ENCODE peak calls at places on chromosomes 12 and 14, in five cellular contexts. One of them, this sample, is unnamed.

GRCh38 chr12:25558566-25558965 is 5.5 kb upstream of the LMNTD1 start:
- DNase-seq in A549: peak; percentile 4
- DNase-seq in GM12878: no peak
- DNase-seq in IMR-90: peak; percentile 51
- DNase-seq in HepG2: no peak
- DNase-seq in this sample: no peak

GRCh38 chr12:69108024-69108423 is 131.3 kb upstream of the CPSF6 start:
- DNase-seq in A549: peak; percentile 17
- DNase-seq in GM12878: no peak
- DNase-seq in IMR-90: no peak
- DNase-seq in HepG2: no peak
- DNase-seq in this sample: no peak

GRCh38 chr14:96674121-96674520 is 123.1 kb upstream of the VRK1 start:
- DNase-seq in A549: no peak
- DNase-seq in GM12878: no peak
- DNase-seq in IMR-90: no peak
- DNase-seq in HepG2: no peak
- DNase-seq in this sample: no peak

GRCh38 chr14:77151245-77151644 is 9.7 kb upstream of the ZDHHC22 start:
- DNase-seq in A549: peak; percentile 25
- DNase-seq in GM12878: no peak
- DNase-seq in IMR-90: no peak
- DNase-seq in HepG2: no peak
- DNase-seq in this sample: peak; percentile 66

GRCh38 chr12:17372508-17372907 is 717.5 kb downstream of the RERGL start:
- DNase-seq in A549: no peak
- DNase-seq in GM12878: no peak
- DNase-seq in IMR-90: no peak
- DNase-seq in HepG2: no peak
- DNase-seq in this sample: no peak

GRCh38 chr12:12984119-12984518 is 15.9 kb downstream of the HEBP1 start:
- DNase-seq in A549: no peak
- DNase-seq in GM12878: no peak
- DNase-seq in IMR-90: no peak
- DNase-seq in HepG2: no peak
- DNase-seq in this sample: no peak

GRCh38 chr12:110379642-110380041 is 23.9 kb downstream of the ANAPC7 start:
- DNase-seq in A549: no peak
- DNase-seq in GM12878: no peak
- DNase-seq in IMR-90: no peak
- DNase-seq in HepG2: no peak
- DNase-seq in this sample: no peak

GRCh38 chr12:93518725-93519124 is 51.4 kb downstream of the MRPL42 start:
- DNase-seq in A549: peak; percentile 19
- DNase-seq in GM12878: no peak
- DNase-seq in IMR-90: peak; percentile 83
- DNase-seq in HepG2: no peak
- DNase-seq in this sample: no peak

GRCh38 chr12:54039417-54040147 is 6.7 kb downstream of the HOXC5 start:
- DNase-seq in A549: no peak
- DNase-seq in GM12878: no peak
- DNase-seq in IMR-90: no peak
- DNase-seq in HepG2: no peak
- DNase-seq in this sample: no peak

GRCh38 chr12:105409881-105410471 is 79.5 kb downstream of the C12orf75 start:
- DNase-seq in A549: no peak
- DNase-seq in GM12878: no peak
- DNase-seq in IMR-90: no peak
- DNase-seq in HepG2: no peak
- DNase-seq in this sample: peak; percentile 34

GRCh38 chr14:21090194-21090939 is 8.1 kb downstream of the ZNF219 start:
- DNase-seq in A549: no peak
- DNase-seq in GM12878: no peak
- DNase-seq in IMR-90: no peak
- DNase-seq in HepG2: no peak
- DNase-seq in this sample: no peak

GRCh38 chr14:33986804-33987203 is 35.9 kb upstream of the EGLN3 start:
- DNase-seq in A549: peak; percentile 87
- DNase-seq in GM12878: no peak
- DNase-seq in IMR-90: peak; percentile 84
- DNase-seq in HepG2: no peak
- DNase-seq in this sample: no peak

GRCh38 chr14:92144708-92145107 is 22.9 kb downstream of the CPSF2 start:
- DNase-seq in A549: no peak
- DNase-seq in GM12878: no peak
- DNase-seq in IMR-90: peak; percentile 74
- DNase-seq in HepG2: no peak
- DNase-seq in this sample: no peak

GRCh38 chr12:52799498-52800211 is 3.7 kb upstream of the KRT3 start:
- DNase-seq in A549: no peak
- DNase-seq in GM12878: no peak
- DNase-seq in IMR-90: no peak
- DNase-seq in HepG2: no peak
- DNase-seq in this sample: no peak

GRCh38 chr12:32390572-32391219 is 8.7 kb upstream of the FGD4 start:
- DNase-seq in A549: peak; percentile 77
- DNase-seq in GM12878: no peak
- DNase-seq in IMR-90: no peak
- DNase-seq in HepG2: peak; percentile 53
- DNase-seq in this sample: no peak

GRCh38 chr12:108773798-108774788 is 42.8 kb upstream of the CORO1C start:
- DNase-seq in A549: peak; percentile 79
- DNase-seq in GM12878: no peak
- DNase-seq in IMR-90: peak; percentile 68
- DNase-seq in HepG2: peak; percentile 96
- DNase-seq in this sample: no peak

GRCh38 chr12:12443482-12443881 is 86.6 kb downstream of the BORCS5 start:
- DNase-seq in A549: no peak
- DNase-seq in GM12878: no peak
- DNase-seq in IMR-90: no peak
- DNase-seq in HepG2: no peak
- DNase-seq in this sample: no peak

GRCh38 chr12:111942557-111942956 is 70.4 kb downstream of the TMEM116 start:
- DNase-seq in A549: peak; percentile 67
- DNase-seq in GM12878: no peak
- DNase-seq in IMR-90: peak; percentile 94
- DNase-seq in HepG2: no peak
- DNase-seq in this sample: no peak

GRCh38 chr14:49314756-49315155 is 271.4 kb downstream of the RPS29 start:
- DNase-seq in A549: no peak
- DNase-seq in GM12878: no peak
- DNase-seq in IMR-90: no peak
- DNase-seq in HepG2: no peak
- DNase-seq in this sample: no peak

GRCh38 chr12:118459110-118459509 is 82.8 kb downstream of the SUDS3 start:
- DNase-seq in A549: no peak
- DNase-seq in GM12878: no peak
- DNase-seq in IMR-90: no peak
- DNase-seq in HepG2: no peak
- DNase-seq in this sample: no peak

GRCh38 chr12:52392465-52393007 is 7.1 kb upstream of the KRT84 start:
- DNase-seq in A549: no peak
- DNase-seq in GM12878: no peak
- DNase-seq in IMR-90: no peak
- DNase-seq in HepG2: no peak
- DNase-seq in this sample: no peak

GRCh38 chr14:103896578-103896977 is 31.7 kb upstream of the TDRD9 start:
- DNase-seq in A549: no peak
- DNase-seq in GM12878: no peak
- DNase-seq in IMR-90: peak; percentile 6
- DNase-seq in HepG2: no peak
- DNase-seq in this sample: no peak

GRCh38 chr14:93113678-93114067 is 2.1 kb downstream of the ITPK1 start:
- DNase-seq in A549: no peak
- DNase-seq in GM12878: no peak
- DNase-seq in IMR-90: no peak
- DNase-seq in HepG2: no peak
- DNase-seq in this sample: no peak

GRCh38 chr12:102119674-102120563 is at the start of the genes NUP37 and PARPBP:
- DNase-seq in A549: peak; percentile 93
- DNase-seq in GM12878: peak; percentile 68
- DNase-seq in IMR-90: peak; percentile 81
- DNase-seq in HepG2: peak; percentile 84
- DNase-seq in this sample: peak; percentile 93

GRCh38 chr12:111953455-111953854 is 59.5 kb downstream of the TMEM116 start:
- DNase-seq in A549: no peak
- DNase-seq in GM12878: no peak
- DNase-seq in IMR-90: peak; percentile 11
- DNase-seq in HepG2: peak; percentile 33
- DNase-seq in this sample: no peak

DNA sequence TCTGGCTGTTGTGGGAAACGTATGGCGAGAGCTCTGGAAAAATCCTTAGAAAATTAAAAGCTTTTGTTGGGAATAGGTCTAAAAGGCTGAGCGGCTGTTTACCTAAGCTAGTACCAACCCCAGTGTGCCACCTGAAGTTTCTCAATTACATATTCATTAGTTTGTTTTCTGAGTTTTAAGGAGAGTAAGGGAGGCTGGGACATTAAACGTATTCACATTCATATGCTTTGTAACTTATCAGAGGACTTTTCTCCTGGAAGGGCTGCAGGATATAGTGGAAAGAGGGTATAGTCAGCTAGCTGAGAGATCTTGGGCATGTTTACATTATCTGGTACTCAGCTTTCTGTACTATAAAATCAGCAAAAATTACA is 1.5 kb upstream of the PAWR start:
- DNase-seq in A549: no peak
- DNase-seq in GM12878: no peak
- DNase-seq in IMR-90: peak; percentile 4
- DNase-seq in HepG2: no peak
- DNase-seq in this sample: no peak
- TF ChIP-seq BHLHE40 in A549: no peak
- TF ChIP-seq BHLHE40 in GM12878: no peak
- TF ChIP-seq BHLHE40 in IMR-90: no peak
- TF ChIP-seq BHLHE40 in HepG2: no peak
- TF ChIP-seq BHLHE40 in this sample: no peak

DNA sequence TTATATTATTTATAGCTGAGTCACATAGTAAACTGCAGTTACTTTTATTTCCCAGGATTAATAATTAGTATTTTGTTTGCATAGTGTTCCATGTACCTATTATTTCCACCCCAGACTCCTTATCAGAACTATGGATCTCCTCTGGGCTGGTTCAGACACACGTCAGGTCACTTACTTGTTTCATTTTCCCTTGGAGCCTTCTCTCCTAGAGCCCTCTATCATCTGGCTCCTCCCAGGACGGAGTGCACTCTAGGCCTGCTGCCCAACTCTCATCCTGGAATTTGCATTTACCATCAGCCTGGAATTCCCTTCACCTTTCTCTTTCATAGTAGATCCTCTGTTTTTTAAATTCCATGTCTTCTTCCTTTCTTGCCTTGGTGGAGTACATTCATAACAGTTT is 28.5 kb upstream of the GALNT16 start:
- DNase-seq in A549: no peak
- DNase-seq in GM12878: no peak
- DNase-seq in IMR-90: no peak
- DNase-seq in HepG2: no peak
- DNase-seq in this sample: no peak
- TF ChIP-seq BHLHE40 in A549: no peak
- TF ChIP-seq BHLHE40 in GM12878: no peak
- TF ChIP-seq BHLHE40 in IMR-90: no peak
- TF ChIP-seq BHLHE40 in HepG2: no peak
- TF ChIP-seq BHLHE40 in this sample: no peak

GRCh38 chr14:26577711-26578110 is 20.1 kb downstream of the NOVA1 start:
- DNase-seq in A549: no peak
- DNase-seq in GM12878: no peak
- DNase-seq in IMR-90: no peak
- DNase-seq in HepG2: no peak
- DNase-seq in this sample: no peak
- TF ChIP-seq BHLHE40 in A549: no peak
- TF ChIP-seq BHLHE40 in GM12878: no peak
- TF ChIP-seq BHLHE40 in IMR-90: no peak
- TF ChIP-seq BHLHE40 in HepG2: no peak
- TF ChIP-seq BHLHE40 in this sample: no peak

GRCh38 chr14:26960049-26960688 is 362.3 kb upstream of the NOVA1 start:
- DNase-seq in A549: no peak
- DNase-seq in GM12878: no peak
- DNase-seq in IMR-90: no peak
- DNase-seq in HepG2: no peak
- DNase-seq in this sample: no peak
- TF ChIP-seq BHLHE40 in A549: no peak
- TF ChIP-seq BHLHE40 in GM12878: no peak
- TF ChIP-seq BHLHE40 in IMR-90: no peak
- TF ChIP-seq BHLHE40 in HepG2: no peak
- TF ChIP-seq BHLHE40 in this sample: no peak

GRCh38 chr12:15856097-15856982 is 25.8 kb upstream of the STRAP start:
- DNase-seq in A549: peak; percentile 78
- DNase-seq in GM12878: peak; percentile 40
- DNase-seq in IMR-90: peak; percentile 76
- DNase-seq in HepG2: peak; percentile 63
- DNase-seq in this sample: peak; percentile 32
- TF ChIP-seq BHLHE40 in A549: no peak
- TF ChIP-seq BHLHE40 in GM12878: no peak
- TF ChIP-seq BHLHE40 in IMR-90: no peak
- TF ChIP-seq BHLHE40 in HepG2: no peak
- TF ChIP-seq BHLHE40 in this sample: no peak

DNA sequence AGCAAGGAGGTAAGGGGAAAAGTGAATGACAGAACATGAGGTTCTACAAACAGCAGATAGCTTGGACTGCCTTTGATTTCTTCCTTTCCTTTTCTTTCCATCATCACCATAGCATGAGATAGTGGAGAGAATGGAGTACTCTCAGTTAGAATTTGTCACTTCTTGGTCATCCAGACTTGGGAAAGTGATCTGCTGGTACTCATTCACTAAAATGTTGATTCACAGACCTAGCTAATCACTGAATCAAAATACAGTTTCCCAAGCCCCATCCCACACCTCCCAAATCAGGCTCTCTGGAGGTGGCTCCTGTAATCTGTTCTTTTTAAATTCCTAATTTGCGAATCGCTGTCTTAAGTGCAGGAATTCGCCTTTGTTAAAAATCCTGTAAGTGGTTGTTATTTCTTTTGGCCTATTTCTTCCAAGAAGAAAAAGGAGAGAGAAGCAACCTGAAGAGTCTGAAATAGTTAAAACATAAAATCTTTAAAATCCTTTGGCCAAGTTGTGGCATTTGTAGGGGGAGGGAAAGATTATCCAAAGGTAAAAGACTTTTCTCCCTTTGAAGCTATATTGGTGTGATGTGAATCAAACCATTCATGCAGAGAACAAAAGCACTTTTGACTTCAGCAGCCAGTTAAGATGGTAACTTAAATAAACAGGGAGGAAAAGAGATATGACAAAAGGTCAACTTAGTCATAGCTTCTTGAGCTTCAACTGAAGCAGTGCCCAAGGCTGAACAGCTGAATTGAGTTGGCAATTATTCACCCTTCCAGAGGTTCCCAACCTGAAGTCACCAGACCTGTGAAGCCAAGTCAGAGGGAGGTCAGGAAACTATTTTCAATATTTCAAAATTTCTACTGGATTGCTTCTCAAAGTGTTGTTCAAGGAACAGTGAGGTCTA is 255.1 kb upstream of the KRR1 start:
- DNase-seq in A549: peak; percentile 92
- DNase-seq in GM12878: no peak
- DNase-seq in IMR-90: peak; percentile 80
- DNase-seq in HepG2: peak; percentile 97
- DNase-seq in this sample: no peak
- TF ChIP-seq BHLHE40 in A549: no peak
- TF ChIP-seq BHLHE40 in GM12878: no peak
- TF ChIP-seq BHLHE40 in IMR-90: peak; percentile 51
- TF ChIP-seq BHLHE40 in HepG2: no peak
- TF ChIP-seq BHLHE40 in this sample: no peak

GRCh38 chr12:107530706-107531105 is 154.9 kb upstream of the PWP1 start:
- DNase-seq in A549: no peak
- DNase-seq in GM12878: no peak
- DNase-seq in IMR-90: no peak
- DNase-seq in HepG2: no peak
- DNase-seq in this sample: no peak
- TF ChIP-seq BHLHE40 in A549: no peak
- TF ChIP-seq BHLHE40 in GM12878: no peak
- TF ChIP-seq BHLHE40 in IMR-90: no peak
- TF ChIP-seq BHLHE40 in HepG2: no peak
- TF ChIP-seq BHLHE40 in this sample: no peak

This sample was measured in HEK293T.